ENCODE peak calls at places on chromosomes 6 and 20, in six cellular contexts. V is neuronal stem cell, F is A549, R is lung, H is aorta, U is HepG2. S is an unnamed sample. For H3K4me1, the result is how much of the 10 kb centered on the place peaks cover.

GRCh38 chr20:46255440-46256104 is 52.7 kb downstream of the CDH22 start:
- DNase-seq in R (peak), V (no peak), F (no peak), H (peak), U (peak), S (peak)

GRCh38 chr6:31630177-31630934 is 9.8 kb downstream of the PRRC2A start:
- DNase-seq in V (no peak), F (no peak), U (no peak), R (no peak), H (no peak), S (no peak)

GRCh38 chr6:142874676-142875075 is 70.3 kb downstream of the HIVEP2 start:
- DNase-seq in R (no peak), H (no peak), U (peak), F (no peak), V (no peak), S (no peak)

GRCh38 chr20:59604770-59605665 is 678 bp downstream of the PHACTR3 start:
- DNase-seq in H (peak), U (no peak), F (no peak), R (no peak), V (peak), S (no peak)

GRCh38 chr6:54448617-54449016 is 140.4 kb downstream of the TINAG start:
- DNase-seq in V (no peak), F (no peak), H (no peak), R (no peak), U (no peak), S (no peak)

GRCh38 chr6:6723792-6724318 is 135.3 kb downstream of the LY86 start:
- DNase-seq in H (no peak), U (peak), F (no peak), R (no peak), V (no peak), S (no peak)

GRCh38 chr20:3038454-3038853 is 5.0 kb upstream of the GNRH2 start:
- DNase-seq in R (no peak), F (no peak), H (no peak), V (no peak), U (no peak), S (no peak)

GRCh38 chr6:1143655-1144054 is 168.2 kb upstream of the FOXQ1 start:
- DNase-seq in V (no peak), F (no peak), R (no peak), H (no peak), U (no peak), S (no peak)

GRCh38 chr6:104940881-104941693 is 15.8 kb upstream of the LIN28B start:
- DNase-seq in H (peak), U (peak), R (no peak), V (peak), F (no peak), S (peak)

GRCh38 chr6:111661541-111662041 is 55.9 kb upstream of the TRAF3IP2 start:
- DNase-seq in V (no peak), F (no peak), H (no peak), U (no peak), R (no peak), S (no peak)

GRCh38 chr6:35319346-35320030 is 21.9 kb downstream of the DEF6 start:
- DNase-seq in U (no peak), V (no peak), H (no peak), F (no peak), R (no peak), S (no peak)

GRCh38 chr6:146819596-146820320 is 221.0 kb downstream of the ADGB start:
- DNase-seq in V (no peak), U (no peak), F (no peak), H (no peak), R (no peak), S (no peak)

GRCh38 chr6:42493914-42494539 is 42.3 kb upstream of the TRERF1 start:
- DNase-seq in U (no peak), R (no peak), H (no peak), V (no peak), F (no peak), S (no peak)

GRCh38 chr6:111709615-111710398 is 104.1 kb upstream of the TRAF3IP2 start:
- DNase-seq in F (peak), U (peak), V (peak), R (peak), H (peak), S (peak)

GRCh38 chr6:82910394-82910793 is 155.2 kb downstream of the UBE3D start:
- DNase-seq in H (no peak), R (no peak), U (no peak), V (no peak), F (no peak), S (no peak)

GRCh38 chr6:111606620-111607115 is 990 bp upstream of the TRAF3IP2 start:
- DNase-seq in V (no peak), U (no peak), H (no peak), R (no peak), F (no peak), S (no peak)

GRCh38 chr6:7758456-7758855 is 32.6 kb downstream of the BMP6 start:
- DNase-seq in U (no peak), V (no peak), R (no peak), F (no peak), H (no peak), S (no peak)

GRCh38 chr20:3818155-3819151 is 1.9 kb upstream of the AP5S1 start:
- DNase-seq in R (peak), V (no peak), U (peak), F (peak), H (no peak), S (peak)

GRCh38 chr20:41534842-41535241 is 83.3 kb downstream of the CHD6 start:
- DNase-seq in R (no peak), H (no peak), U (no peak), F (no peak), V (no peak), S (no peak)

GRCh38 chr6:166671434-166672061 is 44.5 kb upstream of the RPS6KA2 start:
- DNase-seq in H (no peak), F (no peak), V (no peak), U (no peak), R (no peak), S (no peak)

GRCh38 chr6:10692965-10693538 is 1.4 kb downstream of the C6orf52 start:
- DNase-seq in H (no peak), F (no peak), U (no peak), V (no peak), R (no peak), S (no peak)
- H3K4me3 ChIP-seq in H (no peak), F (peak), U (peak), V (peak), R (no peak), S (peak)

DNA sequence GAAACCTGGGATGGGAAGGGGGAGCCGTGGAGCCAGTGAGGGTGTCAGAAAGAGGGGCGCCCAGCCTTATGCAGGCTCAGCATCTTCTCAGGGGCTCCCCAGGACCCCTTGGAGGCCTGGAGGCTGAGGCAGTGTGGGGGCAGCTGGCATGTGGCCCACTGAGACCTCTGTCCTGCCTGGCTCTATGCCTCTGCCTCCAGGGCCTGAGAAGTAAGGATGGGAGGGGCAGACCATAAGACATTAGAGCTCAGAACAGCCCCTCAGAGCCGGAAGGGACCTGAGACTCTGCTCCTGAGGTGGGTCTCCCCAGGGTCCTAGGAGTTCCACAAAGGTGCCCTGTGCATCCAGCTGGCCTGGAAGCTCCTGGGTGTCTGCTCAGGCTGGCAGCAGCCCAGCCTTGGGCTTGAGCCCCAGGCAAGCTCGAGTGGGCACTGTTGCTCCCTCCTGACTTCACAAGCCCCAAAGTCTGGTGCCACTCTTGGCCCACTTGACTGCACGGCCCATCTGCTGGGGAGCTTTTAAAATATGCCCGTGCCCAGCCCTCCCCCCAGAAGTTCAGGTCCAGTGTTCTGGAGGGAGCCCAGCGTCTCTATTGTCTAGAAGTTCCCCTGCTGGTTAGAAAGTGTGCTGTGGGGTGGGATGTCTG is 126.8 kb downstream of the GRM4 start:
- DNase-seq in R (no peak), F (no peak), H (peak), U (no peak), V (no peak), S (no peak)
- H3K4me1 ChIP-seq in R (under half), F (under half), H (under half), U (under half), V (under half), S (under half)

DNA sequence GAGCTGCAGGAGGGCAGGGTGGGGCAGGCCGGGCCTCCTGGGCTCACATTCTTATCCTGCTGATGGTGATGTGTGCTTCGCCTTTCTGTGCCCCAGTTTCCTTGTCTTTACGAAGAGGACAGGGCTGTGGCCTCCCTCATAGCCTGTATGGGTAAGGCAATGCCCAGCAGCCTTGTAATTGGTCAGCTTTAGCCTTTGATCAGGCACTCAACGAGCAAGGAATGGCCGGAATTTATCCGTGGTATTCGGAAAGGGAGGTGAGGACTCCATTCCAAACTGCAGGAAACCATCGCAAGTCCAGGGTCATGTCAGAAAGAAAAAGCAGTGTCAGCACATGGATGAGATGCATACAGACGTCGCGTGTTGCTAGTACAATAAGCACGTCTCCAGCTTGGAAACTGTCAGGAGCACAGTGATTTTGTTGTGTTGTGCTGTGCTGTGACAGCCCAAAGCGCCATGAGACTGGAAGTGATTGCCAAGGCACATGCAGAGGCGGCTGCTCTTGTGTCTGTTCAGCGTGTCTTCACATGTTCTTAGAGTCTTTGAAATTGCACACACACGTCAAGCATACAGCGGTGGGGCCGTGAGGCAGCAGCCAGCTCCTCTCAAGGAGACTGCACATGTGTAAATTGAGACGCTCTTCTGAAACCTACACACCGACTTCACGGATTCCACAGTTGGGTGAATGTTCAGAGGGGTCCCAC is 6.1 kb downstream of the SS18L1 start:
- DNase-seq in H (no peak), V (no peak), U (peak), F (no peak), R (no peak), S (no peak)
- H3K4me3 ChIP-seq in H (no peak), V (no peak), U (no peak), F (no peak), R (no peak), S (no peak)

GRCh38 chr6:108946695-108947094 is 98.5 kb downstream of the ARMC2 start:
- DNase-seq in F (no peak), V (no peak), H (no peak), R (no peak), U (no peak), S (no peak)

GRCh38 chr6:108948252-108948651 is 100.0 kb downstream of the ARMC2 start:
- DNase-seq in H (peak), F (no peak), U (no peak), R (no peak), V (no peak), S (no peak)

GRCh38 chr6:108945686-108946158 is 97.5 kb downstream of the ARMC2 start:
- DNase-seq in U (no peak), H (peak), V (no peak), R (no peak), F (no peak), S (no peak)

GRCh38 chr6:108944707-108945685 is 96.8 kb downstream of the ARMC2 start:
- DNase-seq in R (no peak), U (no peak), F (no peak), V (no peak), H (no peak), S (no peak)

GRCh38 chr6:108947114-108947854 is 99.1 kb downstream of the ARMC2 start:
- DNase-seq in F (no peak), V (no peak), H (no peak), R (no peak), U (no peak), S (no peak)
- H3K4me1 ChIP-seq in F (under half), V (under half), H (under half), R (under half), U (under half), S (under half)

GRCh38 chr6:26311012-26311384 is 54.0 kb upstream of the BTN3A2 start:
- DNase-seq in U (peak), V (no peak), F (no peak), R (no peak), H (no peak), S (peak)
- H3K4me3 ChIP-seq in U (peak), V (peak), F (peak), R (no peak), H (no peak), S (peak)

GRCh38 chr6:90220273-90220672 is 76.4 kb downstream of the BACH2 start:
- DNase-seq in V (no peak), R (no peak), H (no peak), F (no peak), U (no peak), S (no peak)

GRCh38 chr6:90221403-90221802 is 75.2 kb downstream of the BACH2 start:
- DNase-seq in U (no peak), F (no peak), V (no peak), R (no peak), H (no peak), S (no peak)

GRCh38 chr6:90219168-90219985 is 77.3 kb downstream of the BACH2 start:
- DNase-seq in H (no peak), V (peak), F (no peak), R (no peak), U (no peak), S (peak)

GRCh38 chr6:90222724-90223198 is 73.9 kb downstream of the BACH2 start:
- DNase-seq in F (peak), R (no peak), V (no peak), U (peak), H (no peak), S (no peak)

GRCh38 chr6:90222008-90222407 is 74.6 kb downstream of the BACH2 start:
- DNase-seq in V (no peak), H (no peak), U (no peak), F (no peak), R (no peak), S (no peak)
- H3K4me1 ChIP-seq in V (under half), H (under half), U (under half), F (under half), R (under half), S (under half)

GRCh38 chr20:23770384-23770783 is 19.6 kb upstream of the CST1 start:
- DNase-seq in V (no peak), H (no peak), U (no peak), F (no peak), R (no peak), S (no peak)
- H3K4me3 ChIP-seq in V (no peak), H (no peak), U (no peak), F (no peak), R (no peak), S (no peak)

GRCh38 chr6:41053056-41053455 is at the start of gene APOBEC2:
- DNase-seq in H (peak), F (no peak), V (no peak), R (no peak), U (no peak), S (no peak)

GRCh38 chr6:41058783-41059181 is 5.8 kb downstream of the APOBEC2 start:
- DNase-seq in F (no peak), H (no peak), R (no peak), V (no peak), U (no peak), S (no peak)

GRCh38 chr6:41056768-41057490 is 3.9 kb downstream of the APOBEC2 start:
- DNase-seq in H (no peak), U (peak), R (no peak), F (no peak), V (no peak), S (no peak)

GRCh38 chr6:41051873-41052272 is 1.1 kb upstream of the APOBEC2 start:
- DNase-seq in V (no peak), U (no peak), H (no peak), F (no peak), R (no peak), S (no peak)

GRCh38 chr6:41055149-41055548 is 2.1 kb downstream of the APOBEC2 start:
- DNase-seq in U (no peak), H (no peak), F (no peak), V (no peak), R (no peak), S (no peak)
- H3K4me1 ChIP-seq in U (half or more), H (under half), F (under half), V (under half), R (under half), S (under half)

DNA sequence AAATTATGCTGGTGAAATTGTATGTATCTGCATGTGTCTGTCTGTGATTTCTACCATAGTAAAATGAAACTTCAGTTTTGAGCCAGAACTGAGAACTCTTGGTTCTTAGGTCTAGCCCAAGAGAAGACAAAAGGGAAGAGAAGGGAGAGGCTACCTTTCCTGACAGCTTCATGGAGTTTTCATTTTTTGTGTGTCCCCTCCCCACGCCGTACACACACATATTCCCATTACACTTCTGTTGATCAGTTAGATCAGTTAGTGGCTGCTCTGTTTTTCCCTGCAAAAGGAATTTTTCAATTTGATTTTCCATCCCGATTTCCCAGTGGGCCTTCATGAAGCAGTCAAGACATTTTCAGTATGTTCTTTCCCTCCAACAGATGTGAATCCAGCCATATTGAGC is 52.4 kb downstream of the HIVEP1 start:
- DNase-seq in H (no peak), R (no peak), F (no peak), V (no peak), U (no peak), S (no peak)
- H3K4me3 ChIP-seq in H (no peak), R (no peak), F (no peak), V (no peak), U (no peak), S (no peak)

DNA sequence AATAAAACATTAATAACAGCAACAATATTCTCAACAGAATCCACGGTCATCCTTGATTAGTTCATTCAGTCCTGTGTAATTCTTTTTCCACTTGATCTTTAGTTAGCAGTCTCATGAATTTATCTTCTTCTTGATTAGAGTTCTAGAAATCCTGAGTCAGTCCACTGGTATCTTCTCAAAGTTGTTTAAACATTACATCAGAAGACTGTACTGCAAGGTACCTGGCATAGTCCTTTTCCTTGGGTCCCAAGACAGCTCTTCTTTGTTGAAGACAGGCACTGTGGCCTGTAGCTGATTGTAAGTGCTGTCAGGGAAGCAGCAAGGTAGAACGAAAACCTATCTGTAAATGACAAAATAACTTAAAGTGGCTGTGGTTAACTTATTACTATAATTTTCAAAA is 11.8 kb downstream of the MAP3K4 start:
- DNase-seq in U (no peak), H (no peak), V (no peak), R (no peak), F (no peak), S (no peak)
- H3K4me1 ChIP-seq in U (under half), H (under half), V (under half), R (under half), F (under half), S (under half)

S was measured in HAP-1.